ENCODE peak calls at places on chromosomes 6 and 20, in five cellular contexts. J is IMR-90, I is K562, Q is HepG2, O is GM12878. V is an unnamed sample.

GRCh38 chr20:35511814-35512420 is 17.5 kb downstream of the C20orf173 start:
- DNase-seq in J (peak), Q (peak), I (peak), O (no peak), V (peak)

GRCh38 chr6:149057464-149057840 is 260.1 kb upstream of the TAB2 start:
- DNase-seq in I (no peak), O (no peak), J (no peak), Q (no peak), V (no peak)

GRCh38 chr20:16898433-16898832 is 150.3 kb downstream of the OTOR start:
- DNase-seq in O (no peak), J (peak), Q (no peak), I (no peak), V (no peak)

GRCh38 chr6:28218312-28219248 is 6.5 kb upstream of the ZSCAN9 start:
- DNase-seq in O (no peak), J (peak), Q (peak), I (peak), V (peak)

GRCh38 chr6:46990031-46990644 is 52.0 kb downstream of the ADGRF1 start:
- DNase-seq in O (no peak), I (no peak), J (no peak), Q (no peak), V (no peak)

GRCh38 chr20:32089637-32090330 is 19.7 kb upstream of the TM9SF4 start:
- DNase-seq in Q (no peak), J (no peak), O (no peak), I (no peak), V (no peak)

GRCh38 chr6:151029976-151030375 is 164.5 kb downstream of the MTHFD1L start:
- DNase-seq in J (no peak), I (no peak), Q (no peak), O (no peak), V (no peak)

GRCh38 chr20:47019106-47019824 is 124.6 kb downstream of the EYA2 start:
- DNase-seq in Q (no peak), O (no peak), I (no peak), J (peak), V (peak)

GRCh38 chr20:3115190-3116107 is 30.9 kb upstream of the AVP start:
- DNase-seq in J (peak), Q (peak), O (peak), I (peak), V (peak)

GRCh38 chr6:81720427-81720826 is 32.1 kb downstream of the TENT5A start:
- DNase-seq in J (no peak), I (no peak), Q (no peak), O (no peak), V (no peak)

GRCh38 chr20:13249118-13249859 is 28.2 kb downstream of the ISM1 start:
- DNase-seq in O (no peak), Q (no peak), J (no peak), I (no peak), V (no peak)

GRCh38 chr20:48722002-48722731 is 105.6 kb downstream of the PREX1 start:
- DNase-seq in J (peak), O (no peak), I (no peak), Q (no peak), V (no peak)

GRCh38 chr6:105832358-105832757 is 253.8 kb upstream of the PRDM1 start:
- DNase-seq in O (no peak), Q (no peak), I (no peak), J (no peak), V (no peak)

GRCh38 chr6:73516712-73517489 is 3.9 kb downstream of the EEF1A1 start:
- DNase-seq in I (no peak), Q (no peak), O (no peak), J (peak), V (no peak)

GRCh38 chr20:46226602-46227001 is 81.7 kb downstream of the CDH22 start:
- DNase-seq in Q (no peak), J (peak), O (no peak), I (no peak), V (no peak)

GRCh38 chr20:62928246-62928939 is 2.1 kb upstream of the DIDO1 start:
- DNase-seq in Q (no peak), J (no peak), O (no peak), I (no peak), V (no peak)

GRCh38 chr20:45935416-45936046 is 1.0 kb downstream of the PCIF1 start:
- DNase-seq in I (no peak), O (no peak), Q (no peak), J (peak), V (peak)

GRCh38 chr6:101391772-101392560 is 1.5 kb upstream of the GRIK2 start:
- DNase-seq in O (no peak), Q (no peak), J (no peak), I (no peak), V (no peak)
- TF ChIP-seq SMC3 in O (no peak), Q (no peak), J (no peak), I (no peak), V (no peak)

GRCh38 chr6:93136111-93136510 is 283.2 kb downstream of the EPHA7 start:
- DNase-seq in Q (no peak), O (no peak), J (no peak), I (no peak), V (no peak)
- TF ChIP-seq MXI1 in Q (no peak), O (no peak), J (no peak), I (no peak), V (no peak)

DNA sequence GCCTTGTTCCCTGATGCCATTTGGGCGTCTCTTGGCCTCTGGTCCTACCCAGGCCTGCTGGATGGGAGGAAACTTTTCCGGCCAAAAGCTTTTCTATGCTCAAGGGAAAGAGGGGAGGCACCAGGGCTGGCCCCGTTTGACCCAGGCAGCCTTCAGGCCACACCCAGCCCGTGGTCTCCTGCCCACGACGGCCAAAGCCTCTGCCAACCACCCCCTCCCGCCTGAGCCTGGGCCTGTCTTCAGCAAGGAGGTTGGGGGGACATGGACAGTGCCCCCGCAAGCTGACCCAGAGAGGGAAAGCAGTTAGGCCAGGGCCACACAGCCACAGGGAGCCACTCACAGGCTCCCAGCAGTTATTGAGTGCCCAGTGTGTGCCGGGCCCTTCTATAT is 49.5 kb downstream of the SRC start:
- DNase-seq in O (no peak), J (no peak), Q (no peak), I (no peak), V (no peak)
- TF ChIP-seq SMC3 in O (no peak), J (no peak), Q (no peak), I (no peak), V (no peak)

DNA sequence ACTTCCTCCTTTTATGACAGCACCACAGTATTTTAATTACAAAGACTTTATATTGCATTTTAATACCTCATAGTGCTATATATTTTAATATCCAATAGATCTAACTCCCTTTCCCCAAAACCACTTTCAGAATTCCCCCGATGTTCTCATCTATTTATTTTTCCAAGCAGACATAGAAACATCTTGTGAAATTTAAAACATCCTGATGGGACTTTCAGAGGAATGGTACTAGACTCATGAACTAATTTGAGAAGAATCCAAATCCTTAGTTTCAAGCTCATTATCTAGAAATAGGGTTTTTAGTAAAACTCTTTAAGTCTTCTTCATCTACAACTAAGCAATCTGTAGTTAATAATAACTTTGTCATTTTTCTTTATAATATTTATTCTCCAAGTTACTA is 97.0 kb downstream of the TRERF1 start:
- DNase-seq in O (no peak), J (peak), Q (no peak), I (no peak), V (no peak)
- TF ChIP-seq MXI1 in O (no peak), J (no peak), Q (no peak), I (no peak), V (no peak)

DNA sequence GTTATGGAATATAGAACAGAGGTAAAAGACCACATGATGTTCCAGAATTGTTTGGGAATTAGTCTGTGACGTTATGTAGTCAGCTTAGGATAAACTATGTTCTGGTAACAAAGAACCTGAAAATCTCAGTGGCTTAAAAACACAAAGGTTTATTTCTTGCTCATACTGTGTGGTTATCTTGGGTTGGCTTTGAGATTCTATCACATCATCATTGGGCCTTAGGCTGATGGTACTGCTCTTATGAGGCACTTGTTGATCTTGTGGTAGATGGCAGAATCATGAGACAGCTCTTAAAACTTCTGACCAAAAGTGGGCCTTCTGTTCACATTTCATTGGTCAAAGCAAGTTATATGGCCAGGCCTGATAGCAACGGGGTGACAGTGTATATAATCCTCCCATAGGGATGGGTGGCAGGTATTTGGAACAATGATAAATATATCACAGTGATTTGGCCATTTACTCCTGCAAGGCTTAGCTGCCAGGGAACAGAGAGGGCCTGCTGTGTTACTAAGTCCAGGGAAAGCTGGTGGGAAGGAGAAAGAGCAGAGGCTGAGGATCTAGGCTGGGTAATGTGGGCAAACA is 13.5 kb downstream of the DHX35 start:
- DNase-seq in I (peak), O (no peak), J (peak), Q (no peak), V (no peak)
- TF ChIP-seq SMC3 in I (no peak), O (no peak), J (no peak), Q (no peak), V (no peak)

DNA sequence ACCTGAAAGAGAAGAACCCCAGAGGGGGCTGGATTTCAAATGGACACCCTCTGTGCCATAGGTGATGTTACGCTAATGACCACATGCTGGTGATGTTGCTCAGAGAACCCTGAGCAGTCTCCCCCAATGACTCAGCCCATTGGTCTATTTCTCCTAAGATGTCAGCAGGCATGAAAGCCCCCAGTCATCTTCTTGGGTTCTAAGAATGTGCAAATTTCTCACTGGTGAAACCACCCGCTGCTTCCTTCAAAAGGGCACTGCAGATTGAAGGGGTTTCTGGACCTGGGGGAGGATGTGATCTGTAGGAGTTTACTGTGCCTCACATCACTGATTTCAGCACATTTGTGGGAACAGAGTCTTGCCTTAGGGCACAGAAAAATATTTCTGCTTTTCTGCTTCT is 298.4 kb upstream of the MOCS1 start:
- DNase-seq in Q (no peak), O (no peak), J (no peak), I (no peak), V (no peak)
- TF ChIP-seq MXI1 in Q (no peak), O (no peak), J (no peak), I (no peak), V (no peak)

DNA sequence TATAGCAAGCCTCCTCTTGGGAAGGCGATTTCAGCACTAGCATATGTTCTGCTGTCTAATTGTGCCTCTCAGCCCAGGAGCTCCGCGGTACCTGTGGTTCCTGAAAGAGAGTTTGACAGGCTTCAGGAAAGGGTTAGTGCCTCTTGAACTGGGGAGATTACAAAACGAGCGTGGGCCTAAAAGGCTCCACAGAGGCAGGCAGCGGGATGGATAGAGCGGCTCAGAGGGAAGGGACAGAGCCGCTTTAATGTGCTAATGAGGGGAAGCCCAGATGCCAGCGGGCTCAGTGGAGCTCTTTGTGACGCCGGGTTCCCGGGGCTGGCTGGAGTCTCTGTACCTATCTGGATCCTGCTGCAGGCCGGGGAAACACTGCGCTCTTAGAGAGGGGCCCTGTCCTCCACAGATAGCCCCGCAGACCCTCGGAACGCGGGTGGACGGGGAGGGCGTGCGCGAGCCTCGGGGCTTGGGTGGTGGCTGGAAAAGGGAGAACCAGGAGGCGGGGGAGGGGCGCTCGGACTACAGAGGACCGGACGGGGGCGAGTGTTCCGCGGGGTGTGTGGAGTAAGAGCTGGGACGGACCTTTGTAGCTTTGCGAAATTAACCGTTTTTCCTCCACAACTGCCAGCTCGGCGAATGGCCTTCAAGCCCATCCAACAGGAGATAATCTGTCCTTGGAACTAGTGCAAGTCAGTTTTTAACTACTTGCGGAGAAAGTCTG is 12.9 kb downstream of the SLC35F1 start:
- DNase-seq in I (no peak), Q (no peak), O (no peak), J (no peak), V (peak)
- TF ChIP-seq SMC3 in I (no peak), Q (no peak), O (no peak), J (no peak), V (no peak)

GRCh38 chr6:70601014-70601413 is 34.3 kb downstream of the SDHAF4 start:
- DNase-seq in O (no peak), J (no peak), I (no peak), Q (no peak), V (no peak)
- TF ChIP-seq MXI1 in O (no peak), J (no peak), I (no peak), Q (no peak), V (no peak)

GRCh38 chr6:35497571-35498406 is 910 bp upstream of the TEAD3 start:
- DNase-seq in I (peak), J (peak), Q (peak), O (no peak), V (peak)

GRCh38 chr6:35496851-35497570 is at the start of gene TEAD3:
- DNase-seq in Q (peak), I (peak), O (no peak), J (peak), V (peak)

GRCh38 chr6:35495258-35496035 is 1.4 kb downstream of the TEAD3 start:
- DNase-seq in O (no peak), J (peak), I (no peak), Q (no peak), V (no peak)

GRCh38 chr6:35494161-35494563 is 2.7 kb downstream of the TEAD3 start:
- DNase-seq in I (no peak), Q (no peak), J (peak), O (no peak), V (peak)

DNA sequence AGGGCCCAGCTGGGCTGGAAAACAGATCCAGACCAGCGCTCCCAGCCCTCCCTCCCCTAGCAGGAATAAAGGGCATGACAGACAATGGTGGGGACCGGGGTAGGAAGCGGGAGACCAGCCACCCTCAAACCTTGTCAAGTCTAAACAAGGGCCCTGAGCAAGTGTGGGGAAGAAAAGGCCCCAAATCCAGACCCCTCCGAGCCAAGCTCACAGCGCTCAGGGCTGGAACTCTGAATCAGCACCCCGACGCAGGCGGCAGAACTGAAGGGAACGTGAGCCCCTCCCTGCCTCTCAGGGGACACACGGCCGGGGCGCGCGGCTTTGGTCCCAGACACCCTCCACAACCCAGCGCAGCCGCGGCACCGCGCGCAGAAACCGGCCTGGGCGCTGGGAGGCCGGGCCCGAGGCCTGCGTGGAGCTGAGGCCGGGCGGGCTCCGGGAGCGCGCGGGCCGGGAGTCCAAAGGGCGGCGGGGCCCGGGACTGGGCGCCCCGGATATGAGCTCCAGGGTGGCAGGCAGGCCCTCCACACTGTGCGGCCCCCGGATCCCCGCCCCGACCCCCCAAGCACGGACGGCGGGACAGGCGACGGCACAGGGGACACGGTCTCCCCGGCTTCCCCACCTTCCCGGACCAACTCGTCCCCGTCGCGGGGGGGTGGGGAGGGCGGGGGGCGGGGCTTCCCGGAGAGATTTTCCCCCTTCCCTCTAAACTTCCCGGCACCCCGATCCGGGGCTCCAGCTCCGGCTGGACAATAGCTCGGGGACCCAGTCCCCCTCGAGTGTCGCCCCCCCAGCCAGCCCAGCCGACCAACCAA is 636 bp downstream of the TEAD3 start:
- DNase-seq in O (no peak), Q (peak), J (no peak), I (peak), V (peak)
- TF ChIP-seq SMC3 in O (no peak), Q (no peak), J (no peak), I (peak), V (no peak)

V was measured in SK-N-SH.